ENCODE peak calls at places on chromosomes 12 and 14, in ten cellular contexts. M, P, Z, N, K, E, S, A, V and H are unnamed samples. For H3K27me3, H3K4me1 and H4K20me1, the result is how much of the 10 kb centered on the place peaks cover.

GRCh38 chr12:62400135-62400534 is 66.5 kb upstream of the MON2 start:
- DNase-seq in Z (no peak), S (no peak), E (no peak), P (no peak), N (no peak), A (no peak), V (no peak), K (peak), M (no peak), H (no peak)

GRCh38 chr12:121107681-121108080 is 25.0 kb upstream of the P2RX7 start:
- DNase-seq in E (no peak), V (no peak), N (no peak), M (no peak), A (no peak), Z (no peak), K (no peak), S (no peak), P (no peak), H (peak)

GRCh38 chr12:27179399-27180214 is 64.5 kb upstream of the STK38L start:
- DNase-seq in K (peak), N (no peak), M (no peak), P (no peak), V (peak), A (peak), E (peak), S (peak), Z (peak), H (peak)

GRCh38 chr14:78700236-78700635 is 530.1 kb downstream of the NRXN3 start:
- DNase-seq in M (no peak), Z (no peak), N (no peak), P (no peak), S (no peak), E (no peak), K (peak), A (no peak), V (peak), H (peak)

GRCh38 chr14:77409131-77409533 is 14.2 kb downstream of the NOXRED1 start:
- DNase-seq in V (peak), A (peak), N (peak), K (peak), S (peak), P (peak), Z (peak), M (no peak), E (no peak), H (peak)

GRCh38 chr12:94247256-94247655 is 98.9 kb downstream of the PLXNC1 start:
- DNase-seq in P (no peak), V (no peak), N (peak), A (no peak), M (no peak), S (no peak), K (no peak), Z (no peak), E (no peak), H (no peak)

GRCh38 chr12:81359736-81360135 is 281.9 kb downstream of the ACSS3 start:
- DNase-seq in M (no peak), A (no peak), E (no peak), S (no peak), V (no peak), N (no peak), Z (no peak), K (no peak), P (no peak), H (no peak)

GRCh38 chr12:76883151-76883550 is 4.3 kb upstream of the CSRP2 start:
- DNase-seq in V (no peak), K (no peak), P (no peak), S (no peak), E (no peak), A (no peak), N (no peak), M (no peak), Z (peak), H (peak)

GRCh38 chr14:78157855-78158436 is 12.2 kb upstream of the NRXN3 start:
- DNase-seq in N (peak), E (no peak), A (no peak), V (peak), Z (no peak), M (no peak), P (peak), K (peak), S (peak), H (peak)

GRCh38 chr14:70981005-70981952 is 74.0 kb downstream of the PCNX1 start:
- DNase-seq in E (no peak), S (no peak), K (no peak), M (no peak), A (no peak), V (peak), P (no peak), Z (peak), N (no peak), H (no peak)

GRCh38 chr12:49236423-49236822 is 28.5 kb upstream of the TUBA1C start:
- DNase-seq in E (no peak), N (no peak), S (no peak), K (no peak), A (no peak), V (peak), P (no peak), Z (no peak), M (no peak), H (no peak)

GRCh38 chr12:123912415-123913385 is 59.9 kb downstream of the CCDC92 start:
- DNase-seq in S (no peak), K (no peak), P (no peak), M (peak), Z (no peak), E (no peak), V (no peak), N (peak), A (no peak), H (no peak)

GRCh38 chr14:99173086-99173485 is 98.9 kb downstream of the BCL11B start:
- DNase-seq in M (no peak), Z (no peak), K (no peak), A (no peak), V (no peak), P (no peak), S (no peak), E (no peak), N (no peak), H (no peak)

GRCh38 chr12:131908082-131908715 is 13.8 kb downstream of the ULK1 start:
- DNase-seq in M (no peak), N (no peak), E (no peak), K (no peak), V (no peak), A (no peak), Z (no peak), S (no peak), P (no peak), H (no peak)

GRCh38 chr12:46830731-46831334 is 5.0 kb upstream of the SLC38A4 start:
- DNase-seq in E (no peak), V (no peak), P (peak), S (peak), A (no peak), K (no peak), Z (peak), N (peak), M (no peak), H (peak)

GRCh38 chr14:91367173-91368171 is 50.1 kb downstream of the CCDC88C start:
- DNase-seq in Z (peak), K (peak), S (peak), P (no peak), N (no peak), E (no peak), V (peak), A (no peak), M (no peak), H (no peak)

GRCh38 chr12:42585175-42585845 is 4.2 kb downstream of the PRICKLE1 start:
- DNase-seq in P (no peak), E (no peak), K (no peak), N (no peak), Z (no peak), A (no peak), M (no peak), S (peak), V (no peak), H (peak)

GRCh38 chr12:94875525-94875924 is 128.0 kb downstream of the NDUFA12 start:
- DNase-seq in M (peak), S (peak), N (peak), P (peak), V (peak), K (peak), E (peak), A (peak), Z (peak), H (no peak)

DNA sequence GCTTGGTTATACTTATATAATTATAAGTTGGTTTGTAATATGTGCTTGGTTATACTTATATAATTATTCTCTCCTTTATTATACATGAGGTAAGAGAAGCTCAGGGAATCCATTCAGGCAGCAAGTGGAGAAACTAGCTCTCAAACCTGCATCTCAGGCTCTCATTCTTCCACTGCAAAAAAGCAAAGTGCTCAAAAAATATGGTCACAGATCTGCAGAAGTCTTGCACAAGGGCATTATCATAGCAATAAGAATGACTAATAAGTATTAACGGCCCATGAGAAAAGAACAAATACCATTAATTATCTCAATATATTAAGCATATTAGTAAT is 476 bp upstream of the TRAFD1 start:
- DNase-seq in E (no peak), V (no peak), S (no peak), A (no peak), K (no peak), Z (no peak), N (no peak), P (no peak), M (no peak), H (no peak)
- H3K27me3 ChIP-seq in E (under half), V (under half), S (under half), A (under half), K (under half), Z (under half), N (under half), P (under half), M (under half), H (under half)

DNA sequence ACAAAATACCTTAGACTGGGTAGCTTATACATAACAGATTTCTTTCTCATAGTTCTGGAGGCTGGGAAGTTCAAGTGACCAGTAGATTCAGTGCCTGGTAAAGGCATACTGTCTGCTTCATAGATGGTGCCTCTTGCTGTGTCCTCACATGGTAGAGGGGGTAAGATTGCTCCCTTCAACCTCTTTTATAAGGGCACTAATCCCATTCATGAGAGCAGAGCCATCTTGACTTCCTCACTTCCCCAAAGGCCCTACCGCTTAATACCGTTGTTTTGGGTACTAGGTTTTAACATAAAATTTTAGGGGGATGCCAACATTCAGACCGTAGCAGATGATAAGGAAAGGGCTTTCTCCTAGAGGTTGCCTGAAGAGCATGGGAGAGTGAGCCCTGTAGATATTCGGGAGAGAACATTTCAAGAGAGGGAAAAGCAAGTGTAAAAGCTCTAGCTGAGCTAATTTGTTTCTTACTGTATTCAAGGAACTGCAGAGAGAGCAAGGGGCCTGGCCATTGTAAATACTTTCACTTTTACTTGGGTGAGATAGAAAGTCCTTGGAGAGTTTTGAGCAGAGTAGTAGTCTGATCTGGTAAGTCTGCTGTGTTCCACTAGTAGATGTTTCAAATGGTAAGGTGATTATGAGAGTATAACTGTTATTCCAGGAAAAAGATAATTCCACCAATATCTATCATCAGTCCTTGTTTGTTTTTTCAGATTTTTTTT is 27.3 kb downstream of the FRS2 start:
- DNase-seq in M (no peak), P (no peak), E (no peak), S (no peak), A (no peak), K (peak), N (no peak), Z (peak), V (no peak), H (peak)
- H3K4me1 ChIP-seq in M (under half), P (under half), E (under half), S (under half), A (under half), K (under half), N (under half), Z (under half), V (under half), H (half or more)

GRCh38 chr14:103563089-103563620 is 395 bp downstream of the COA8 start:
- DNase-seq in V (peak), N (no peak), S (no peak), P (peak), M (no peak), A (peak), K (no peak), Z (no peak), E (no peak), H (no peak)
- H4K20me1 ChIP-seq in V (under half), N (half or more), S (under half), P (under half), M (half or more), A (under half), K (under half), Z (under half), E (under half), H (under half)

GRCh38 chr14:93914278-93914677 is 12.9 kb upstream of the FAM181A start:
- DNase-seq in K (no peak), P (no peak), V (no peak), M (no peak), Z (no peak), N (no peak), E (no peak), S (no peak), A (no peak), H (no peak)
- H3K27me3 ChIP-seq in K (under half), P (under half), V (under half), M (under half), Z (under half), N (under half), E (under half), S (under half), A (under half), H (under half)